ENCODE peak calls at places on chromosome 19, in six cellular contexts. I is dorsolateral prefrontal cortex, G is fibroblast of pulmonary artery, U is AG09309, M is ascending aorta, Z is GM12864. Q is an unnamed sample.

GRCh38 chr19:55069137-55069858 is 6.3 kb upstream of the RDH13 start:
- DNase-seq in G (peak), U (no peak), M (no peak), I (no peak), Z (peak), Q (no peak)

GRCh38 chr19:49436381-49437017 is 4.8 kb downstream of the SLC17A7 start:
- DNase-seq in I (no peak), M (no peak), U (no peak), G (no peak), Z (no peak), Q (no peak)

GRCh38 chr19:2079076-2079864 is 16.9 kb downstream of the MOB3A start:
- DNase-seq in G (no peak), I (no peak), U (no peak), M (no peak), Z (no peak), Q (no peak)

GRCh38 chr19:55352746-55353145 is 1.8 kb downstream of the COX6B2 start:
- DNase-seq in G (no peak), Z (no peak), U (no peak), I (no peak), M (no peak), Q (no peak)

GRCh38 chr19:18392417-18392816 is 5.0 kb downstream of the LRRC25 start:
- DNase-seq in M (peak), G (peak), U (no peak), Z (no peak), I (no peak), Q (no peak)

GRCh38 chr19:9856609-9857008 is 21.5 kb downstream of the PIN1 start:
- DNase-seq in M (no peak), U (no peak), G (no peak), I (no peak), Z (no peak), Q (no peak)

GRCh38 chr19:18894254-18895037 is 1.5 kb downstream of the CERS1 start:
- DNase-seq in G (peak), M (no peak), Z (no peak), U (no peak), I (peak), Q (no peak)

GRCh38 chr19:48962029-48962848 is 2.9 kb upstream of the FTL start:
- DNase-seq in U (no peak), I (no peak), M (no peak), Z (no peak), G (peak), Q (no peak)

GRCh38 chr19:19405919-19406877 is 723 bp downstream of the GATAD2A start:
- DNase-seq in I (no peak), U (no peak), Z (no peak), M (peak), G (peak), Q (no peak)

GRCh38 chr19:40811478-40812341 is 12.7 kb downstream of the EGLN2 start:
- DNase-seq in U (no peak), G (no peak), Z (no peak), I (no peak), M (no peak), Q (no peak)

GRCh38 chr19:31548941-31549340 is 199.7 kb upstream of the TSHZ3 start:
- DNase-seq in I (no peak), U (no peak), Z (no peak), M (no peak), G (peak), Q (no peak)

GRCh38 chr19:15199652-15200574 is 882 bp downstream of the NOTCH3 start:
- DNase-seq in M (no peak), Z (no peak), I (no peak), G (peak), U (no peak), Q (no peak)

GRCh38 chr19:15199219-15199651 is 1.6 kb downstream of the NOTCH3 start:
- DNase-seq in M (no peak), I (no peak), G (no peak), U (no peak), Z (no peak), Q (no peak)

GRCh38 chr19:15200575-15201364 is at the start of gene NOTCH3:
- DNase-seq in Z (no peak), G (no peak), I (no peak), M (no peak), U (no peak), Q (no peak)

GRCh38 chr19:15198006-15198356 is 2.8 kb downstream of the NOTCH3 start:
- DNase-seq in M (no peak), Z (no peak), G (no peak), U (no peak), I (no peak), Q (no peak)

GRCh38 chr19:15201374-15202023 is 704 bp upstream of the NOTCH3 start:
- DNase-seq in M (no peak), U (no peak), I (no peak), Z (no peak), G (no peak), Q (no peak)
- H3K4me3 ChIP-seq in M (peak), U (no peak), I (peak), Z (no peak), G (peak), Q (peak)

DNA sequence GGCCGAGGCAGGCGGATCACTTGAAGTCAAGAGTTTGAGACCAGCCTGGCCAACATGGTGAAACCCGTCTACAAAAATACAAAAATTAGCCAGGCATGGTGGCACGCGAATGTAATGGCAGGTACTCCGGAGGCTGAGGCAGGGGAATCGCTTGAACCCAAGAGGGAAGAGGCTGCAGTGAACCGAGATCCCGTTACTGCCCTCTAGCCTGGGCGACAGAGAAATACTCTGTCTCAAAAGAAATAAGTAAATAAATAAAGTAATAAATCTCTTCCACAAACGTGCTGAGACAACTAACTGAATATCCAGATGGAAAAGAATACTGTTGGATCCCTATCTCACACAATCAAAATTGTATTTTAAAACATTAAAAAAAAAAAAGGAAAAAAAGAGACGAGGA is 807 bp upstream of the ZNF813 start:
- DNase-seq in Z (no peak), U (no peak), I (no peak), M (no peak), G (no peak), Q (no peak)
- TF ChIP-seq CTCF in Z (no peak), U (no peak), I (no peak), M (no peak), G (no peak), Q (no peak)

DNA sequence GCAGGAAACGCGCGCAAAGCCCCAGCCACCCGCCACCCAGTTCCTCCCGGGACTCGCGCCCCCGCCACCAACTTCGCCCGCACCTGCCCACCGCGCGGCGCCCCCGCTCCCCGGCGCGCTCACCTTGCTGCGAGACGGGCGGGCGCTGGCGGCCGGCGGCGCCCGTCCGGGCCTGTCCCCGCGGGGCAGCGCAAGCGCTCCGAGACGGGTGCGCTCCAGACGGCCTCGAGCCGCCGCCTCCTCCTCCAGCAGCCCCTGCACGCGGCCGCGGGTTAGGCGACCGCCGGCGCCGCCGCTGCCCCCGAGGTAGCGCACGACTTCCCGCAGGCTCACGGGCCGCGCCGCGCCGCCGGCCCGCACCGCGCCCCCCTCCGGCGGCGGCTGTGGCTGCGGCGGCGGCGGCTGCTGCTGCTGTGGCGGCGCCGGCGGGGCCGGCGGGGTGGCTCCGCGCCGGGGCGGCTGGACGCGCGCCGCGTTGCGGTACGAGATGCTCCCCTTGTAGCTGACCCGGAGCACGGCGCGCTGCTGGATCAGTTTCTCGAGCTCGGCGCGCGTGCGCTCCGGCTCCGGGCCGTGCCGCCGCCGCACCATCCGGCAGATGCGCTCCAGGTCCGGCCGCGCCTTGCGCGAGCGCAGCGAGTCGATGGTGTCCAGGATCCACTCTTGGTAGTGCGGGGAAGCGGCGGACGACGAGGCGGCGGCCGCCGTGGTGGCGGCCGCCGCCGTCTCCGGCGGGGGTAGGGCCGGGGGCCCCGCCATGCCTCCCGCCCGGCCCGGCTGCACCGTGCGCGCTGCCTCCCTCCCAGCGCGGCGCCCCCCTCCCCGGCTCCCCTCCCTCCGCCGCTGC is 666 bp downstream of the SAMD1 start:
- DNase-seq in I (no peak), Z (no peak), M (peak), U (no peak), G (peak), Q (no peak)
- H3K4me3 ChIP-seq in I (peak), Z (peak), M (peak), U (peak), G (peak), Q (peak)

GRCh38 chr19:34838753-34839431 is 65.9 kb upstream of the ZNF599 start:
- DNase-seq in I (no peak), G (peak), M (no peak), Z (no peak), U (no peak), Q (no peak)
- TF ChIP-seq CTCF in I (peak), G (peak), M (no peak), Z (peak), U (peak), Q (no peak)

GRCh38 chr19:50555033-50555432 is 13.2 kb downstream of the LRRC4B start:
- DNase-seq in I (no peak), G (no peak), M (no peak), U (no peak), Z (no peak), Q (no peak)

GRCh38 chr19:50557009-50557613 is 11.1 kb downstream of the LRRC4B start:
- DNase-seq in M (no peak), I (no peak), U (no peak), G (no peak), Z (no peak), Q (no peak)

GRCh38 chr19:50558039-50558438 is 10.2 kb downstream of the LRRC4B start:
- DNase-seq in Z (no peak), I (no peak), G (no peak), M (no peak), U (no peak), Q (no peak)

GRCh38 chr19:50555447-50556235 is 12.6 kb downstream of the LRRC4B start:
- DNase-seq in M (no peak), I (no peak), Z (no peak), G (peak), U (no peak), Q (no peak)

DNA sequence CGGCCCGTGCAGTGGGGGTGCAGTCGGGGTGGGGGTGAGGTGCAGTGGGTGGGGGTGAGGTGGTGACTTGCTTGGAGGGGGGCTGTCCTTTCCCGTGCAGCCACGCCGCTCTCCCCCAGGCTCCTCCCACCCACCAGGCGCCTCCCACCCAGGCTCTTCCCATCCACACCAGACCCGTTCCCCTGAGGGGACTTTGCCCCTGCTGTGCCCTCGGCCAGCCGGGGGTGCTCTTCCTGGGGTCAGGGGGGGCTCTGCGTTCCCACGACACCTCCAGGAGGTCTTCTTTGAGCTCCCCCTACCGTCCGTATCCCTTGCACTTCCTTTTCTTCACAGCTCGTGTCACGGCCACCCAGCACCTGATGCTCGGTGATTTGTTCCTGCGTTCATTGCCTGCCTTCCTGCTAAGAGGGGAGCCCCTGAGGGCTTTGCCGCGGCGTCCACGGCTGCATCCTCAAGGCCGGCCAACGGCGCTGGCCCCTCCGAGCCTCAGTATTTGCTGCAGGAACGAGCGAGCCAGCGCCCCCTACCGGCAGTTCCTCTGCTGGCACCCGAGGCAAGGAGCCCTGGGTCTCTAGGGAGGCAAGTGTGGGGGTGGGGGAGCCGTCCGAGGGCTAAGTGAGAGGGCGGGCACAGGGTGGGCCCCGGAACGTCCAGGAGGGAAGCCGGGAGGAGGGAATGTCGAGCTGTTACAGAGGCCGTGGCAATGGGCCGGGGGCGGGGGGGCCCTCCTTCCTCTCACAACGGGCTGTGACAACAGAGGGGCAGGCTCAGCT is 11.8 kb downstream of the LRRC4B start:
- DNase-seq in M (peak), G (peak), I (peak), Z (no peak), U (peak), Q (peak)
- H3K4me3 ChIP-seq in M (peak), G (peak), I (peak), Z (peak), U (peak), Q (peak)

GRCh38 chr19:4660181-4660791 is 9.9 kb downstream of the MYDGF start:
- DNase-seq in U (no peak), M (no peak), Z (no peak), I (no peak), G (no peak), Q (no peak)
- TF ChIP-seq CTCF in U (peak), M (no peak), Z (peak), I (no peak), G (peak), Q (peak)

GRCh38 chr19:38023245-38023644 is 116.2 kb downstream of the SIPA1L3 start:
- DNase-seq in I (no peak), Z (no peak), G (peak), U (no peak), M (no peak), Q (no peak)
- H3K4me3 ChIP-seq in I (no peak), Z (no peak), G (no peak), U (no peak), M (no peak), Q (no peak)

DNA sequence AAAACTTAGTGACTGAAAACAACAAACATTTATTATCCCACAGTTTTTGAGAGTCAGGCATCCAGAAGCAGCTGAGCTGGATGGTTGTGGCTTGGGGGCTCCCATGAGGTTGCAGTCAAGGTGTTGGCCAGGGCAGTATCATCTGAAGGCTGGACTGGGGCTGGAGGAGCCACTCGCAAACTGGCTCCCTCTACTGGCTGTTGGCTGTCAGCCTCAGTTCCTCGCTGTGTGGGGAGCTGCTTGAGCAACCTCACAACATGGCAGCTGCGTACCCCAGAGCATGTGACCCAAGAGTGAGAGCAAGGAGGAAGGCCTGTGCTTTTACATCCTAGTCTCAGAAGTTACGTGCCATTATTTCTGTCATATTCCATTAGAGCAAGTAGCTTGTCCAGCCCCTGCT is 9.7 kb downstream of the YJU2 start:
- DNase-seq in M (no peak), U (no peak), I (no peak), G (no peak), Z (no peak), Q (no peak)
- TF ChIP-seq CTCF in M (no peak), U (no peak), I (no peak), G (no peak), Z (peak), Q (no peak)

GRCh38 chr19:7941895-7942596 is 1.4 kb downstream of the TIMM44 start:
- DNase-seq in M (no peak), I (no peak), G (no peak), Z (no peak), U (no peak), Q (no peak)
- H3K4me3 ChIP-seq in M (peak), I (peak), G (peak), Z (peak), U (peak), Q (peak)

Q was measured in AG04449.